ENCODE peak calls at places on chromosomes 4 and X, in six cellular contexts. W is heart right ventricle, Y is cardiac muscle cell, K is heart left ventricle, E is mammary epithelial cell, C is spleen. P is an unnamed sample.

GRCh38 chr4:76457885-76458284 is 22.9 kb downstream of the SHROOM3 start:
- DNase-seq in W (no peak), Y (no peak), K (no peak), E (peak; percentile 40), C (no peak), P (no peak)

GRCh38 chrX:53263597-53264094 is 17.7 kb downstream of the IQSEC2 start:
- DNase-seq in W (no peak), Y (no peak), K (no peak), E (peak; percentile 73), C (peak; percentile 54), P (no peak)

GRCh38 chr4:139978692-139979091 is 175.3 kb downstream of the MAML3 start:
- DNase-seq in W (no peak), Y (no peak), K (no peak), E (no peak), C (peak; percentile 81), P (no peak)

GRCh38 chrX:110003167-110004156 is 548 bp downstream of the TMEM164 start:
- DNase-seq in W (peak; percentile 9), Y (no peak), K (peak; percentile 21), E (no peak), C (peak; percentile 85), P (no peak)

GRCh38 chr4:85423414-85423813 is 51.5 kb upstream of the ARHGAP24 start:
- DNase-seq in W (no peak), Y (no peak), K (no peak), E (peak; percentile 54), C (no peak), P (no peak)

GRCh38 chr4:30770049-30770549 is 49.9 kb downstream of the PCDH7 start:
- DNase-seq in W (no peak), Y (no peak), K (no peak), E (peak; percentile 79), C (no peak), P (no peak)

GRCh38 chr4:25749150-25749794 is 93.6 kb downstream of the SLC34A2 start:
- DNase-seq in W (no peak), Y (no peak), K (no peak), E (no peak), C (no peak), P (no peak)

GRCh38 chr4:8171941-8172924 is 13.6 kb upstream of the ABLIM2 start:
- DNase-seq in W (no peak), Y (no peak), K (no peak), E (no peak), C (peak; percentile 91), P (no peak)

GRCh38 chr4:173051697-173052096 is 116.9 kb upstream of the GALNT7 start:
- DNase-seq in W (no peak), Y (no peak), K (no peak), E (no peak), C (no peak), P (no peak)

GRCh38 chrX:1463581-1464281 is 11.0 kb upstream of the ASMTL start:
- DNase-seq in W (no peak), Y (no peak), K (peak; percentile 15), E (no peak), C (peak; percentile 25), P (peak; percentile 32)

GRCh38 chr4:74805601-74806000 is 11.3 kb upstream of the BTC start:
- DNase-seq in W (no peak), Y (no peak), K (no peak), E (peak; percentile 52), C (no peak), P (no peak)

GRCh38 chr4:48222491-48222890 is 47.1 kb downstream of the TEC start:
- DNase-seq in W (no peak), Y (no peak), K (no peak), E (no peak), C (no peak), P (no peak)

GRCh38 chr4:187826725-187827124 is 168.8 kb upstream of the ZFP42 start:
- DNase-seq in W (no peak), Y (no peak), K (no peak), E (no peak), C (no peak), P (no peak)

GRCh38 chrX:151776936-151777335 is 42.4 kb downstream of the CNGA2 start:
- DNase-seq in W (no peak), Y (no peak), K (no peak), E (no peak), C (no peak), P (no peak)

GRCh38 chr4:19776021-19776459 is 475.7 kb upstream of the SLIT2 start:
- DNase-seq in W (no peak), Y (peak; percentile 17), K (no peak), E (peak; percentile 80), C (no peak), P (no peak)

GRCh38 chr4:2660596-2661211 is 95.4 kb downstream of the TNIP2 start:
- DNase-seq in W (no peak), Y (no peak), K (no peak), E (no peak), C (no peak), P (no peak)

GRCh38 chrX:30627818-30628652 is 25.2 kb upstream of the GK start:
- DNase-seq in W (no peak), Y (no peak), K (no peak), E (no peak), C (no peak), P (no peak)

GRCh38 chrX:97563531-97564133 is 679.9 kb downstream of the RPA4 start:
- DNase-seq in W (no peak), Y (no peak), K (peak; percentile 18), E (peak; percentile 26), C (peak; percentile 80), P (peak; percentile 23)

GRCh38 chrX:143306991-143307965 is 210.0 kb downstream of the SPANXN3 start:
- DNase-seq in W (no peak), Y (no peak), K (no peak), E (no peak), C (no peak), P (no peak)

GRCh38 chrX:134026732-134027311 is 41.4 kb upstream of the GPC3 start:
- DNase-seq in W (no peak), Y (peak; percentile 88), K (peak; percentile 19), E (peak; percentile 50), C (no peak), P (no peak)

GRCh38 chr4:26916195-26916594 is 55.6 kb downstream of the STIM2 start:
- DNase-seq in W (no peak), Y (no peak), K (no peak), E (no peak), C (no peak), P (no peak)

GRCh38 chr4:113574636-113575103 is 186.9 kb downstream of the CAMK2D start:
- DNase-seq in W (no peak), Y (no peak), K (no peak), E (peak; percentile 11), C (no peak), P (no peak)

GRCh38 chr4:121192500-121192899 is 28.4 kb upstream of the TNIP3 start:
- DNase-seq in W (no peak), Y (peak; percentile 59), K (no peak), E (peak; percentile 35), C (no peak), P (no peak)

GRCh38 chrX:74291577-74291963 is 12.4 kb upstream of the ZCCHC13 start:
- DNase-seq in W (no peak), Y (no peak), K (no peak), E (no peak), C (no peak), P (no peak)

GRCh38 chrX:68684291-68684918 is 36.9 kb downstream of the STARD8 start:
- DNase-seq in W (peak; percentile 71), Y (no peak), K (peak; percentile 79), E (no peak), C (peak; percentile 89), P (no peak)

GRCh38 chr4:41041541-41041940 is 172.8 kb downstream of the APBB2 start:
- DNase-seq in W (no peak), Y (no peak), K (no peak), E (no peak), C (no peak), P (no peak)

GRCh38 chr4:41044791-41045190 is 169.6 kb downstream of the APBB2 start:
- DNase-seq in W (no peak), Y (no peak), K (no peak), E (no peak), C (no peak), P (no peak)

GRCh38 chr4:41039312-41039711 is 175.0 kb downstream of the APBB2 start:
- DNase-seq in W (no peak), Y (no peak), K (no peak), E (no peak), C (no peak), P (no peak)

GRCh38 chr4:41038304-41038703 is 176.0 kb downstream of the APBB2 start:
- DNase-seq in W (no peak), Y (no peak), K (no peak), E (no peak), C (no peak), P (no peak)

DNA sequence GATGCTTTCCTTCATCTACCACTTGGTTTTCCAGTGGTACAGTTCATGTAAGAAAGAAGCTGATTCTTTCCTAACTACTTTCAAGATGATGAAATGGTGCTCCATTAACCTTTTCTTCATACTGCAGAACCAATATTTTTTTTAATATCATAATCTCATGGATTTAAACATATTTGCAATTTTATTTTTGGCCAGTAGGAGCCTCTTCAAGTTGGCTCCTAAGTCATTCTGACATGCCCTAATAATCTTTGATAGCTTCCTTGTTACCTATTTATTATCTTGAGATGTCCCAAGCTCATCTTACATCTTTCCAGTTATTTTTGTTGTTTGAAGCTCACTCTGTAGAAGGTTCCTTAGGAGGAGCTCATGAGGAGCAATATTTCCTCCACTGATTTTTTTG is 170.2 kb downstream of the APBB2 start:
- DNase-seq in W (no peak), Y (no peak), K (no peak), E (no peak), C (no peak), P (no peak)
- TF ChIP-seq CTCF in W (no peak), Y (no peak), K (peak; percentile 32), E (peak; percentile 23), C (no peak), P (no peak)

DNA sequence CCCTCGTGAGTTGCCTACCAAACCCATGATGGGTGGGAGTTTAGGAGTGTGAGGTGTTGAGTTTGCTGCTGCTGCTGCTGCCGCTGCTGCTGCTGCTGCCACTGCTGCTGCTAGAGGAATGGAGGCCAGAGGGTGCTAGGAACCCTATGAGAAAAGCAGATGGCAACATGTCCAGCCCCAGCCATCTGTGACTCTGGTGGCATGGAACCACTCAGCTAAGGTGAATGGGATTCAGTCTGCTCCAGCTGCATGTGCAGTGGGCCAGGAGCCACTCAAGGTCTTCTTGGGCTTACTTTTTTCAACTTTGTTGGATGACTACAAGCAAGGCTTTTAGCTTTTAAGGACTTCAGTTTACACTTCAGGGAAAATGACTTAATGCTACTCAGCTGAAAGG is 103.8 kb downstream of the RTL5 start:
- DNase-seq in W (no peak), Y (no peak), K (no peak), E (no peak), C (no peak), P (no peak)
- H3K27me3 ChIP-seq in W (no peaks in the 10 kb centered on the region), Y (no peaks in the 10 kb centered on the region), K (no peaks in the 10 kb centered on the region), E (no peaks in the 10 kb centered on the region), C (no peaks in the 10 kb centered on the region), P (no peaks in the 10 kb centered on the region)

DNA sequence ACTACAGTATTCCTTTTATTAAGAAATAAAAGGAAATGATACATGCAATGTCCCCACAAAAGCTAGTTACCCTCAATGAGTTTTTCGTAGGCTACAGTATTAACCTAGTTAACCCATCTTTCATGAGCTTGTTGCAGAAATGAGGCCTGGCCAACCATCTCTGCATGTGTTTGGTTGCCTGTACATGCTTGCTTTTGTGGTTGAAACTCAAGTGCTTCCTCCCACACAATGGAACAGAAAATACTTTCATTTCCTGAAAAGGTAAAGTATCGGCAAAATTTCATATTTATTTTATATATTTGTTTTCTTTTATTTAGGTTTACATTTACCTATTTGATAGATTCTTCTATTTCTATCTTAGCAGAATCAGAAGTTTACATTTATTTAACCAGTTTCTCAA is 214.6 kb upstream of the FAM241A start:
- DNase-seq in W (no peak), Y (no peak), K (no peak), E (peak; percentile 63), C (no peak), P (no peak)
- H3K27ac ChIP-seq in W (no peak overlapping the region), Y (no peak overlapping the region), K (no peak overlapping the region), E (peak overlapping the region; percentile 35), C (no peak overlapping the region), P (no peak overlapping the region)

GRCh38 chrX:125646195-125646594 is 326.5 kb downstream of the TEX13C start:
- DNase-seq in W (no peak), Y (no peak), K (no peak), E (no peak), C (no peak), P (no peak)
- TF ChIP-seq CTCF in W (no peak), Y (no peak), K (peak; percentile 14), E (no peak), C (no peak), P (no peak)